ENCODE peak calls at places on chromosome 10, in eight cellular contexts. One of them, this sample, is unnamed. For H3K4me1 and H3K36me3, the result is how much of the 10 kb centered on the place peaks cover.

GRCh38 chr10:17781856-17782255 is 27.3 kb upstream of the MRC1 start:
- DNase-seq in left ventricle myocardium inferior: no peak
- DNase-seq in stomach: no peak
- DNase-seq in adrenal gland: no peak
- DNase-seq in transverse colon: no peak
- DNase-seq in CD8-positive, alpha-beta memory T cell: no peak
- DNase-seq in PC-3: no peak
- DNase-seq in uterus: no peak
- DNase-seq in this sample: no peak

GRCh38 chr10:45160266-45160665 is 155.1 kb downstream of the OR13A1 start:
- DNase-seq in left ventricle myocardium inferior: no peak
- DNase-seq in stomach: no peak
- DNase-seq in adrenal gland: no peak
- DNase-seq in transverse colon: no peak
- DNase-seq in CD8-positive, alpha-beta memory T cell: no peak
- DNase-seq in PC-3: peak
- DNase-seq in uterus: no peak
- DNase-seq in this sample: no peak

GRCh38 chr10:15563161-15563715 is 156.5 kb downstream of the ITGA8 start:
- DNase-seq in left ventricle myocardium inferior: no peak
- DNase-seq in stomach: no peak
- DNase-seq in adrenal gland: no peak
- DNase-seq in transverse colon: no peak
- DNase-seq in CD8-positive, alpha-beta memory T cell: no peak
- DNase-seq in PC-3: no peak
- DNase-seq in uterus: no peak
- DNase-seq in this sample: no peak

GRCh38 chr10:50322075-50322474 is 70.8 kb upstream of the ASAH2 start:
- DNase-seq in left ventricle myocardium inferior: no peak
- DNase-seq in stomach: no peak
- DNase-seq in adrenal gland: no peak
- DNase-seq in transverse colon: no peak
- DNase-seq in CD8-positive, alpha-beta memory T cell: no peak
- DNase-seq in PC-3: peak
- DNase-seq in uterus: no peak
- DNase-seq in this sample: no peak

GRCh38 chr10:31320598-31321211 is 1.7 kb downstream of the ZEB1 start:
- DNase-seq in left ventricle myocardium inferior: peak
- DNase-seq in stomach: no peak
- DNase-seq in adrenal gland: peak
- DNase-seq in transverse colon: peak
- DNase-seq in CD8-positive, alpha-beta memory T cell: peak
- DNase-seq in PC-3: peak
- DNase-seq in uterus: peak
- DNase-seq in this sample: peak

GRCh38 chr10:110398419-110399162 is 93.9 kb upstream of the SMNDC1 start:
- DNase-seq in left ventricle myocardium inferior: no peak
- DNase-seq in stomach: peak
- DNase-seq in adrenal gland: peak
- DNase-seq in transverse colon: peak
- DNase-seq in CD8-positive, alpha-beta memory T cell: no peak
- DNase-seq in PC-3: peak
- DNase-seq in uterus: peak
- DNase-seq in this sample: peak

GRCh38 chr10:34792881-34793280 is 22.2 kb downstream of the PARD3 start:
- DNase-seq in left ventricle myocardium inferior: no peak
- DNase-seq in stomach: no peak
- DNase-seq in adrenal gland: no peak
- DNase-seq in transverse colon: no peak
- DNase-seq in CD8-positive, alpha-beta memory T cell: no peak
- DNase-seq in PC-3: no peak
- DNase-seq in uterus: no peak
- DNase-seq in this sample: no peak

GRCh38 chr10:33215154-33215553 is 119.3 kb downstream of the NRP1 start:
- DNase-seq in left ventricle myocardium inferior: no peak
- DNase-seq in stomach: no peak
- DNase-seq in adrenal gland: no peak
- DNase-seq in transverse colon: no peak
- DNase-seq in CD8-positive, alpha-beta memory T cell: no peak
- DNase-seq in PC-3: peak
- DNase-seq in uterus: no peak
- DNase-seq in this sample: no peak

GRCh38 chr10:43249151-43249961 is 17.5 kb downstream of the RASGEF1A start:
- DNase-seq in left ventricle myocardium inferior: peak
- DNase-seq in stomach: no peak
- DNase-seq in adrenal gland: peak
- DNase-seq in transverse colon: no peak
- DNase-seq in CD8-positive, alpha-beta memory T cell: no peak
- DNase-seq in PC-3: no peak
- DNase-seq in uterus: no peak
- DNase-seq in this sample: no peak

GRCh38 chr10:60479305-60480020 is 89.8 kb upstream of the ANK3 start:
- DNase-seq in left ventricle myocardium inferior: no peak
- DNase-seq in stomach: no peak
- DNase-seq in adrenal gland: no peak
- DNase-seq in transverse colon: no peak
- DNase-seq in CD8-positive, alpha-beta memory T cell: no peak
- DNase-seq in PC-3: peak
- DNase-seq in uterus: no peak
- DNase-seq in this sample: no peak

GRCh38 chr10:7363700-7364099 is 47.1 kb downstream of the SFMBT2 start:
- DNase-seq in left ventricle myocardium inferior: no peak
- DNase-seq in stomach: no peak
- DNase-seq in adrenal gland: no peak
- DNase-seq in transverse colon: no peak
- DNase-seq in CD8-positive, alpha-beta memory T cell: no peak
- DNase-seq in PC-3: no peak
- DNase-seq in uterus: no peak
- DNase-seq in this sample: no peak

GRCh38 chr10:59708816-59709471 is 706 bp downstream of the SLC16A9 start:
- DNase-seq in left ventricle myocardium inferior: peak
- DNase-seq in stomach: no peak
- DNase-seq in adrenal gland: peak
- DNase-seq in transverse colon: peak
- DNase-seq in CD8-positive, alpha-beta memory T cell: no peak
- DNase-seq in PC-3: peak
- DNase-seq in uterus: peak
- DNase-seq in this sample: peak

GRCh38 chr10:130470286-130470685 is 334.1 kb downstream of the GLRX3 start:
- DNase-seq in left ventricle myocardium inferior: no peak
- DNase-seq in stomach: no peak
- DNase-seq in adrenal gland: no peak
- DNase-seq in transverse colon: no peak
- DNase-seq in CD8-positive, alpha-beta memory T cell: no peak
- DNase-seq in PC-3: no peak
- DNase-seq in uterus: no peak
- DNase-seq in this sample: no peak

GRCh38 chr10:87775766-87776165 is 42.3 kb downstream of the ATAD1 start:
- DNase-seq in left ventricle myocardium inferior: no peak
- DNase-seq in stomach: no peak
- DNase-seq in adrenal gland: no peak
- DNase-seq in transverse colon: no peak
- DNase-seq in CD8-positive, alpha-beta memory T cell: no peak
- DNase-seq in PC-3: peak
- DNase-seq in uterus: no peak
- DNase-seq in this sample: no peak

GRCh38 chr10:28220811-28221210 is 82.1 kb downstream of the MPP7 start:
- DNase-seq in left ventricle myocardium inferior: no peak
- DNase-seq in stomach: no peak
- DNase-seq in adrenal gland: no peak
- DNase-seq in transverse colon: no peak
- DNase-seq in CD8-positive, alpha-beta memory T cell: no peak
- DNase-seq in PC-3: no peak
- DNase-seq in uterus: no peak
- DNase-seq in this sample: no peak

GRCh38 chr10:76316234-76316633 is 884.8 kb downstream of the LRMDA start:
- DNase-seq in left ventricle myocardium inferior: no peak
- DNase-seq in stomach: no peak
- DNase-seq in adrenal gland: no peak
- DNase-seq in transverse colon: no peak
- DNase-seq in CD8-positive, alpha-beta memory T cell: no peak
- DNase-seq in PC-3: no peak
- DNase-seq in uterus: no peak
- DNase-seq in this sample: no peak

GRCh38 chr10:61964949-61965693 is 63.6 kb downstream of the ARID5B start:
- DNase-seq in left ventricle myocardium inferior: no peak
- DNase-seq in stomach: no peak
- DNase-seq in adrenal gland: no peak
- DNase-seq in transverse colon: no peak
- DNase-seq in CD8-positive, alpha-beta memory T cell: no peak
- DNase-seq in PC-3: no peak
- DNase-seq in uterus: no peak
- DNase-seq in this sample: no peak
- H3K4me1 ChIP-seq in left ventricle myocardium inferior: under half
- H3K4me1 ChIP-seq in stomach: under half
- H3K4me1 ChIP-seq in adrenal gland: under half
- H3K4me1 ChIP-seq in transverse colon: half or more
- H3K4me1 ChIP-seq in CD8-positive, alpha-beta memory T cell: under half
- H3K4me1 ChIP-seq in PC-3: under half
- H3K4me1 ChIP-seq in uterus: under half
- H3K4me1 ChIP-seq in this sample: under half

GRCh38 chr10:133285217-133285616 is 8.5 kb upstream of the ADAM8 start:
- DNase-seq in left ventricle myocardium inferior: no peak
- DNase-seq in stomach: no peak
- DNase-seq in adrenal gland: no peak
- DNase-seq in transverse colon: no peak
- DNase-seq in CD8-positive, alpha-beta memory T cell: no peak
- DNase-seq in PC-3: no peak
- DNase-seq in uterus: no peak
- DNase-seq in this sample: no peak
- H3K36me3 ChIP-seq in left ventricle myocardium inferior: half or more
- H3K36me3 ChIP-seq in stomach: half or more
- H3K36me3 ChIP-seq in adrenal gland: half or more
- H3K36me3 ChIP-seq in transverse colon: half or more
- H3K36me3 ChIP-seq in CD8-positive, alpha-beta memory T cell: under half
- H3K36me3 ChIP-seq in PC-3: under half
- H3K36me3 ChIP-seq in uterus: under half
- H3K36me3 ChIP-seq in this sample: half or more

GRCh38 chr10:62077330-62078015 is 176.0 kb downstream of the ARID5B start:
- DNase-seq in left ventricle myocardium inferior: no peak
- DNase-seq in stomach: no peak
- DNase-seq in adrenal gland: no peak
- DNase-seq in transverse colon: no peak
- DNase-seq in CD8-positive, alpha-beta memory T cell: no peak
- DNase-seq in PC-3: no peak
- DNase-seq in uterus: no peak
- DNase-seq in this sample: no peak

GRCh38 chr10:62079885-62080559 is 178.5 kb downstream of the ARID5B start:
- DNase-seq in left ventricle myocardium inferior: no peak
- DNase-seq in stomach: no peak
- DNase-seq in adrenal gland: no peak
- DNase-seq in transverse colon: no peak
- DNase-seq in CD8-positive, alpha-beta memory T cell: no peak
- DNase-seq in PC-3: no peak
- DNase-seq in uterus: no peak
- DNase-seq in this sample: no peak

GRCh38 chr10:62075912-62076311 is 174.4 kb downstream of the ARID5B start:
- DNase-seq in left ventricle myocardium inferior: no peak
- DNase-seq in stomach: no peak
- DNase-seq in adrenal gland: no peak
- DNase-seq in transverse colon: no peak
- DNase-seq in CD8-positive, alpha-beta memory T cell: no peak
- DNase-seq in PC-3: peak
- DNase-seq in uterus: no peak
- DNase-seq in this sample: no peak

GRCh38 chr10:62075414-62075813 is 173.9 kb downstream of the ARID5B start:
- DNase-seq in left ventricle myocardium inferior: no peak
- DNase-seq in stomach: no peak
- DNase-seq in adrenal gland: no peak
- DNase-seq in transverse colon: no peak
- DNase-seq in CD8-positive, alpha-beta memory T cell: no peak
- DNase-seq in PC-3: no peak
- DNase-seq in uterus: no peak
- DNase-seq in this sample: no peak

GRCh38 chr10:62076872-62077271 is 175.4 kb downstream of the ARID5B start:
- DNase-seq in left ventricle myocardium inferior: no peak
- DNase-seq in stomach: no peak
- DNase-seq in adrenal gland: no peak
- DNase-seq in transverse colon: no peak
- DNase-seq in CD8-positive, alpha-beta memory T cell: no peak
- DNase-seq in PC-3: peak
- DNase-seq in uterus: no peak
- DNase-seq in this sample: no peak
- H3K4me1 ChIP-seq in left ventricle myocardium inferior: half or more
- H3K4me1 ChIP-seq in stomach: under half
- H3K4me1 ChIP-seq in adrenal gland: under half
- H3K4me1 ChIP-seq in transverse colon: half or more
- H3K4me1 ChIP-seq in CD8-positive, alpha-beta memory T cell: under half
- H3K4me1 ChIP-seq in PC-3: under half
- H3K4me1 ChIP-seq in uterus: under half
- H3K4me1 ChIP-seq in this sample: under half

GRCh38 chr10:73873843-73874215 is 526 bp downstream of the CAMK2G start:
- DNase-seq in left ventricle myocardium inferior: no peak
- DNase-seq in stomach: no peak
- DNase-seq in adrenal gland: peak
- DNase-seq in transverse colon: no peak
- DNase-seq in CD8-positive, alpha-beta memory T cell: no peak
- DNase-seq in PC-3: no peak
- DNase-seq in uterus: no peak
- DNase-seq in this sample: no peak

GRCh38 chr10:73871915-73872710 is 2.2 kb downstream of the CAMK2G start:
- DNase-seq in left ventricle myocardium inferior: no peak
- DNase-seq in stomach: no peak
- DNase-seq in adrenal gland: no peak
- DNase-seq in transverse colon: peak
- DNase-seq in CD8-positive, alpha-beta memory T cell: no peak
- DNase-seq in PC-3: peak
- DNase-seq in uterus: no peak
- DNase-seq in this sample: no peak

GRCh38 chr10:73875139-73875475 is 752 bp upstream of the CAMK2G start:
- DNase-seq in left ventricle myocardium inferior: no peak
- DNase-seq in stomach: no peak
- DNase-seq in adrenal gland: no peak
- DNase-seq in transverse colon: no peak
- DNase-seq in CD8-positive, alpha-beta memory T cell: no peak
- DNase-seq in PC-3: no peak
- DNase-seq in uterus: no peak
- DNase-seq in this sample: no peak

GRCh38 chr10:73874267-73875138 is at the start of gene CAMK2G:
- DNase-seq in left ventricle myocardium inferior: peak
- DNase-seq in stomach: peak
- DNase-seq in adrenal gland: peak
- DNase-seq in transverse colon: peak
- DNase-seq in CD8-positive, alpha-beta memory T cell: peak
- DNase-seq in PC-3: peak
- DNase-seq in uterus: peak
- DNase-seq in this sample: peak

DNA sequence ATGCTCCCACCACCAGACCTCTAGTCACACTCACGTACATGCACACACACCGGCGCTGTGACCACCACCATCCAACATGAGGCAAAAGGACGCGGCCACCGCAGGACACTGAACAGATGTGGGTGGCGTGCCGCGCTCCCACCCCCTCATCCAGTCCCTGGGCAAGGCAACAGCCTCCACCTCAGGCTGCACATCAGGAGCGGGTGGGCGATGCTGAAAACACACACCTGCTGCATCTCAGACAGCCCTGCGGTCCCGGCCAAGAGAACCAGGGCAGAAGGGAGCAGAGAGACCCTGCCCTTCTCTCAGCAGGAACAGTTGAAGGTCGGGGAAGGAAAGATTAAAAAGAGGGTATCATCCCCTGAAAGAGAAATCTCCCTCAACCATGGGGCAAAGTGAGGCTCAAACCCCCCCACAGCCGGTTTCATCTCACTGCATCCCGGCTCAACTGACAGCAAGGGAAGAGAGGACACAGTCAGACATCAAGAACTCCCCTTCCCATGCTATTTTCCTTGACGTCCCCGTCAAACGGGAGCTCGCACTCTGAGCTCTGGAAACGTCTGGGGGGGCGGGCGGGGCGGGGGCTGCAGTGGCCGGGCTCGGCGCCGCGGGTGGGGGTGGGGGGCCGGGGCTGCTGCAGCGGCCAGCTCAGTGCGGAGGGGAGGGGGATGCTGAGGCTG is 1.1 kb downstream of the CAMK2G start:
- DNase-seq in left ventricle myocardium inferior: no peak
- DNase-seq in stomach: no peak
- DNase-seq in adrenal gland: no peak
- DNase-seq in transverse colon: no peak
- DNase-seq in CD8-positive, alpha-beta memory T cell: no peak
- DNase-seq in PC-3: peak
- DNase-seq in uterus: no peak
- DNase-seq in this sample: no peak
- H3K36me3 ChIP-seq in left ventricle myocardium inferior: under half
- H3K36me3 ChIP-seq in stomach: under half
- H3K36me3 ChIP-seq in adrenal gland: under half
- H3K36me3 ChIP-seq in transverse colon: under half
- H3K36me3 ChIP-seq in CD8-positive, alpha-beta memory T cell: under half
- H3K36me3 ChIP-seq in PC-3: under half
- H3K36me3 ChIP-seq in uterus: under half
- H3K36me3 ChIP-seq in this sample: under half

This sample was measured in thyroid gland.